ENCODE peak calls at places on chromosomes 16 and 17, in four cellular contexts. One of them, this sample, is unnamed.

GRCh38 chr17:4509923-4510614 is 11.4 kb downstream of the SPNS2 start:
- DNase-seq in tibial artery: peak; percentile 44
- DNase-seq in A549: no peak
- DNase-seq in GM12865: no peak
- DNase-seq in this sample: no peak

GRCh38 chr17:34765291-34765690 is 185.9 kb downstream of the TMEM132E start:
- DNase-seq in tibial artery: no peak
- DNase-seq in A549: no peak
- DNase-seq in GM12865: no peak
- DNase-seq in this sample: no peak

GRCh38 chr16:1159973-1160772 is 7.3 kb downstream of the CACNA1H start:
- DNase-seq in tibial artery: peak; percentile 51
- DNase-seq in A549: no peak
- DNase-seq in GM12865: no peak
- DNase-seq in this sample: no peak

GRCh38 chr17:27906623-27907022 is 13.5 kb upstream of the LYRM9 start:
- DNase-seq in tibial artery: no peak
- DNase-seq in A549: no peak
- DNase-seq in GM12865: no peak
- DNase-seq in this sample: no peak

GRCh38 chr17:79019631-79020584 is 4.1 kb upstream of the C1QTNF1 start:
- DNase-seq in tibial artery: peak; percentile 91
- DNase-seq in A549: peak; percentile 71
- DNase-seq in GM12865: peak; percentile 65
- DNase-seq in this sample: no peak

GRCh38 chr16:12587170-12587569 is 216.5 kb downstream of the CPPED1 start:
- DNase-seq in tibial artery: no peak
- DNase-seq in A549: no peak
- DNase-seq in GM12865: no peak
- DNase-seq in this sample: no peak

GRCh38 chr17:55577011-55577586 is 65.8 kb upstream of the SMIM36 start:
- DNase-seq in tibial artery: peak; percentile 68
- DNase-seq in A549: no peak
- DNase-seq in GM12865: peak; percentile 78
- DNase-seq in this sample: peak; percentile 40

GRCh38 chr17:45320931-45321461 is 4.2 kb upstream of the MAP3K14 start:
- DNase-seq in tibial artery: peak; percentile 45
- DNase-seq in A549: peak; percentile 94
- DNase-seq in GM12865: peak; percentile 61
- DNase-seq in this sample: no peak

GRCh38 chr17:69607162-69607834 is 192.8 kb downstream of the MAP2K6 start:
- DNase-seq in tibial artery: peak; percentile 79
- DNase-seq in A549: peak; percentile 54
- DNase-seq in GM12865: peak; percentile 80
- DNase-seq in this sample: peak; percentile 51

GRCh38 chr17:10516065-10516464 is 2.3 kb downstream of the MYH1 start:
- DNase-seq in tibial artery: no peak
- DNase-seq in A549: no peak
- DNase-seq in GM12865: no peak
- DNase-seq in this sample: no peak

GRCh38 chr17:47615766-47616424 is 33.8 kb upstream of the KPNB1 start:
- DNase-seq in tibial artery: no peak
- DNase-seq in A549: peak; percentile 41
- DNase-seq in GM12865: peak; percentile 51
- DNase-seq in this sample: peak; percentile 58

GRCh38 chr16:27676807-27677206 is 126.9 kb downstream of the KATNIP start:
- DNase-seq in tibial artery: no peak
- DNase-seq in A549: no peak
- DNase-seq in GM12865: no peak
- DNase-seq in this sample: no peak

GRCh38 chr17:67121317-67121887 is 77.0 kb downstream of the CACNG1 start:
- DNase-seq in tibial artery: no peak
- DNase-seq in A549: no peak
- DNase-seq in GM12865: no peak
- DNase-seq in this sample: no peak

GRCh38 chr16:74480150-74481029 is 59.1 kb upstream of the CLEC18B start:
- DNase-seq in tibial artery: peak; percentile 57
- DNase-seq in A549: peak; percentile 85
- DNase-seq in GM12865: no peak
- DNase-seq in this sample: no peak

GRCh38 chr17:5942687-5943086 is 127.5 kb upstream of the WSCD1 start:
- DNase-seq in tibial artery: no peak
- DNase-seq in A549: no peak
- DNase-seq in GM12865: no peak
- DNase-seq in this sample: no peak

GRCh38 chr17:5843366-5844026 is 226.7 kb upstream of the WSCD1 start:
- DNase-seq in tibial artery: no peak
- DNase-seq in A549: no peak
- DNase-seq in GM12865: no peak
- DNase-seq in this sample: no peak

GRCh38 chr17:7004398-7005253 is 7.8 kb upstream of the RNASEK start:
- DNase-seq in tibial artery: no peak
- DNase-seq in A549: peak; percentile 84
- DNase-seq in GM12865: peak; percentile 75
- DNase-seq in this sample: peak; percentile 69

GRCh38 chr17:81487487-81488275 is 24.9 kb downstream of the ACTG1 start:
- DNase-seq in tibial artery: peak; percentile 67
- DNase-seq in A549: peak; percentile 98
- DNase-seq in GM12865: peak; percentile 84
- DNase-seq in this sample: peak; percentile 96

GRCh38 chr16:27332105-27332504 is 18.3 kb downstream of the IL4R start:
- DNase-seq in tibial artery: no peak
- DNase-seq in A549: no peak
- DNase-seq in GM12865: no peak
- DNase-seq in this sample: no peak

GRCh38 chr17:40458001-40458791 is 14.9 kb downstream of the IGFBP4 start:
- DNase-seq in tibial artery: no peak
- DNase-seq in A549: no peak
- DNase-seq in GM12865: no peak
- DNase-seq in this sample: no peak

GRCh38 chr17:81254955-81255717 is 16.0 kb downstream of the NDUFAF8 start:
- DNase-seq in tibial artery: peak; percentile 80
- DNase-seq in A549: peak; percentile 74
- DNase-seq in GM12865: no peak
- DNase-seq in this sample: no peak

GRCh38 chr16:77212736-77213541 is 13.7 kb downstream of the SYCE1L start:
- DNase-seq in tibial artery: no peak
- DNase-seq in A549: peak; percentile 78
- DNase-seq in GM12865: peak; percentile 62
- DNase-seq in this sample: peak; percentile 80

GRCh38 chr16:46862555-46863447 is 21.4 kb upstream of the GPT2 start:
- DNase-seq in tibial artery: no peak
- DNase-seq in A549: no peak
- DNase-seq in GM12865: no peak
- DNase-seq in this sample: no peak

GRCh38 chr17:419073-419735 is 66.6 kb upstream of the RPH3AL start:
- DNase-seq in tibial artery: no peak
- DNase-seq in A549: no peak
- DNase-seq in GM12865: no peak
- DNase-seq in this sample: no peak

GRCh38 chr17:46950615-46950996 is 27.6 kb downstream of the GOSR2 start:
- DNase-seq in tibial artery: no peak
- DNase-seq in A549: no peak
- DNase-seq in GM12865: no peak
- DNase-seq in this sample: peak; percentile 3

GRCh38 chr17:11668633-11669032 is 70.4 kb downstream of the DNAH9 start:
- DNase-seq in tibial artery: no peak
- DNase-seq in A549: no peak
- DNase-seq in GM12865: no peak
- DNase-seq in this sample: no peak

GRCh38 chr17:16926591-16927451 is 45.1 kb downstream of the TNFRSF13B start:
- DNase-seq in tibial artery: peak; percentile 13
- DNase-seq in A549: no peak
- DNase-seq in GM12865: no peak
- DNase-seq in this sample: no peak

GRCh38 chr17:81806461-81807209 is 2.7 kb downstream of the GCGR start:
- DNase-seq in tibial artery: no peak
- DNase-seq in A549: no peak
- DNase-seq in GM12865: no peak
- DNase-seq in this sample: no peak

GRCh38 chr17:78375401-78376079 is 2.9 kb upstream of the PGS1 start:
- DNase-seq in tibial artery: peak; percentile 60
- DNase-seq in A549: no peak
- DNase-seq in GM12865: no peak
- DNase-seq in this sample: no peak

GRCh38 chr16:89319883-89320716 is 102.6 kb downstream of the ZNF778 start:
- DNase-seq in tibial artery: no peak
- DNase-seq in A549: peak; percentile 82
- DNase-seq in GM12865: peak; percentile 46
- DNase-seq in this sample: peak; percentile 72

GRCh38 chr16:46897471-46897870 is 13.3 kb downstream of the GPT2 start:
- DNase-seq in tibial artery: no peak
- DNase-seq in A549: no peak
- DNase-seq in GM12865: no peak
- DNase-seq in this sample: no peak

GRCh38 chr16:9047689-9048301 is 43.6 kb upstream of the HAPSTR1 start:
- DNase-seq in tibial artery: peak; percentile 96
- DNase-seq in A549: peak; percentile 79
- DNase-seq in GM12865: peak; percentile 74
- DNase-seq in this sample: peak; percentile 61

GRCh38 chr17:57522436-57523005 is 222.6 kb downstream of the CCDC182 start:
- DNase-seq in tibial artery: no peak
- DNase-seq in A549: no peak
- DNase-seq in GM12865: no peak
- DNase-seq in this sample: no peak

GRCh38 chr17:37541880-37542675 is 52.4 kb downstream of the DUSP14 start:
- DNase-seq in tibial artery: no peak
- DNase-seq in A549: no peak
- DNase-seq in GM12865: no peak
- DNase-seq in this sample: no peak

GRCh38 chr16:49439050-49439449 is 65.4 kb downstream of the C16orf78 start:
- DNase-seq in tibial artery: no peak
- DNase-seq in A549: no peak
- DNase-seq in GM12865: no peak
- DNase-seq in this sample: no peak

GRCh38 chr16:49441366-49441780 is 67.8 kb downstream of the C16orf78 start:
- DNase-seq in tibial artery: no peak
- DNase-seq in A549: no peak
- DNase-seq in GM12865: peak; percentile 92
- DNase-seq in this sample: peak; percentile 82

GRCh38 chr16:49442805-49443204 is 69.2 kb downstream of the C16orf78 start:
- DNase-seq in tibial artery: no peak
- DNase-seq in A549: no peak
- DNase-seq in GM12865: no peak
- DNase-seq in this sample: no peak

GRCh38 chr16:49439676-49440075 is 66.1 kb downstream of the C16orf78 start:
- DNase-seq in tibial artery: no peak
- DNase-seq in A549: no peak
- DNase-seq in GM12865: no peak
- DNase-seq in this sample: no peak

DNA sequence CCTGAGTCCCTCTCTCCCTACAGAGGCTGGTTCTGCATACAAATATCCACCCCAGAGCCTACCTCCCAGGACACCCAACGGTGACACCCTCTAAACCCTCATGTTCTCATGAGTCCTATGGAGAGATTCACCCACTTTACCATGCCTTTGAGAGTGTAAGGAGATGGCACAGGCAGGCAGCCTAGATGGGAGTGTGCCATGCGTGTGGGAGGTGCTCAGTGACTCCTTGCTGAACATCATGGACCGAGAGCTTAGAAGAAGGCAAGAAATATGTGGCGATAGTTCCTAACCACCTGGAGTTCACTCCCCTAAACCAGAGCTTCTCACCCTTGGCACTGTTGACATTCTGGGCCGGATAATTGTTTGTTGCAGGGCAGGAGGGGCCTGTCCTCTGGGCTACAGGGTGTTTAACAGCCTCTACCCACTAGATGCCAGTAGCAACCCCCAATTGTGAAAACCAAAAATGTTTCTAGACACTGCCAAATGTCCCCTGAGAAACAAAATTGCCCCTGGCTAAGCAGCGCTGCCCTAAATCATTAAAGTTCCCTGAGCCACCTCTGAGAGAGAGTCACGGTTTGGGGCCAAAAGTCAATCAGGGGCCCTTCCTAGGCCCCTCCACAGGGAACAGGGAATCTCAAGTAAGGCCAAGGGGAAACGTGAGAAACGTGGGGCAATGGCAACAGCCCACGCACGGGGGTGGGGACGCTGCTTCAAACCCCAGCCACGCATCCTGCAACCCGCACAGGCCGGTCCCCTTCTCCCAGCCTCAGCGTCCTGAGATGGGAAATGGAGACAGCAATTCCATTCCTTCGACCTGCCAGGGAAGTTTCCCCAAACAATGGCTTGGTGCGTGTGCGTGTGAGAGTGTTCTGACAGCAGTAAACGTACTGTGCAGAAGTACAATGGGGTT is 66.8 kb downstream of the C16orf78 start:
- DNase-seq in tibial artery: no peak
- DNase-seq in A549: no peak
- DNase-seq in GM12865: no peak
- DNase-seq in this sample: no peak
- TF ChIP-seq CTCF in tibial artery: no peak
- TF ChIP-seq CTCF in A549: no peak
- TF ChIP-seq CTCF in GM12865: peak; percentile 1
- TF ChIP-seq CTCF in this sample: no peak

DNA sequence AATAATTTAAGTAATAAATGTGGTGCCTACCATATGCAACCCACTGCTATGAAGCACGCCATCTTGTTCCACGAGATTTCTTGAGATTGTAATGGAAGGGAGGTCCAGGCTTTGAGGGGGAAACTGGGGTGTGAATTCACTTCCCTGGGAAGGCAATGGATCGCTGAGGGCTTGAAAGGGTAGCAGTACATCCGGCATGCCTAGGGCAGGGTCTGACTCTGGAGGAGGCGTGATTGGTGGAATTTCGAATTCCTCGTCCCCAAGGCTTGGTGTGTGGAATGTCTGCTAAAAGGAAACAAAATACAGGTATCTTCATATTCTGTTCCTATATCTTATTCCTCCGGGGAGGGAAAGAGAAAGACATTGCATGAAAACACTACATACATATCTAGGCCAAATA is 83.0 kb downstream of the TOX3 start:
- DNase-seq in tibial artery: no peak
- DNase-seq in A549: no peak
- DNase-seq in GM12865: no peak
- DNase-seq in this sample: no peak
- TF ChIP-seq CTCF in tibial artery: no peak
- TF ChIP-seq CTCF in A549: no peak
- TF ChIP-seq CTCF in GM12865: no peak
- TF ChIP-seq CTCF in this sample: no peak

DNA sequence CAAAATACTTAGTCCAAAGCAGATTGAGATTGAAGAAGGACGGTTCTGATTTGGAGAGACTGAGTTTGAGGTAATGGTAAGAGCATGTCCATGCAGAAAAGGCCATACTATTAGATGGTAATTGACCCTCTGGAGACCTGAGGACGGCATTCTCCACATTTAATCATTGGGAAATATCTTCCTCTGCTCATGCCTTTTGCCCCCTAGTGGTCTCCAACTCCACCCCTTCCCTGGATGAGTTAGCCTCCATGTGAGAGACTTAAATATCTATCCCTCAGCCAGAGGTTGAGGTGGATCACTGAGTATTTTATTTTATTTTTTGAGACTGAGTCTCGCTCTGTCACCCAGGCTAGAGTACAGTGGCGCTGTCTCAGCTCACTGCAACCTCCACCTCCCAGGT is 10.4 kb upstream of the OR3A1 start:
- DNase-seq in tibial artery: no peak
- DNase-seq in A549: no peak
- DNase-seq in GM12865: no peak
- DNase-seq in this sample: no peak
- TF ChIP-seq CTCF in tibial artery: no peak
- TF ChIP-seq CTCF in A549: no peak
- TF ChIP-seq CTCF in GM12865: no peak
- TF ChIP-seq CTCF in this sample: no peak

GRCh38 chr17:73616873-73617430 is 27.3 kb downstream of the SDK2 start:
- DNase-seq in tibial artery: no peak
- DNase-seq in A549: no peak
- DNase-seq in GM12865: no peak
- DNase-seq in this sample: no peak
- TF ChIP-seq CTCF in tibial artery: no peak
- TF ChIP-seq CTCF in A549: no peak
- TF ChIP-seq CTCF in GM12865: no peak
- TF ChIP-seq CTCF in this sample: no peak

This sample was measured in GM10248.